ENCODE peak calls at places on chromosomes 6 and 20, in nine cellular contexts. One of them, this sample, is unnamed.

GRCh38 chr20:61114776-61115175 is 137.3 kb upstream of the CDH4 start:
- DNase-seq in tibial nerve: no peak
- DNase-seq in heart left ventricle: no peak
- DNase-seq in type B pancreatic cell: no peak
- DNase-seq in astrocyte of the spinal cord: no peak
- DNase-seq in iris pigment epithelial cell: no peak
- DNase-seq in NCI-H774: no peak
- DNase-seq in WTC11: no peak
- DNase-seq in Kasumi-1: no peak
- DNase-seq in this sample: no peak

GRCh38 chr20:2688041-2688591 is 4.5 kb upstream of the EBF4 start:
- DNase-seq in tibial nerve: no peak
- DNase-seq in heart left ventricle: peak; percentile 40
- DNase-seq in type B pancreatic cell: no peak
- DNase-seq in astrocyte of the spinal cord: peak; percentile 36
- DNase-seq in iris pigment epithelial cell: peak; percentile 45
- DNase-seq in NCI-H774: peak; percentile 38
- DNase-seq in WTC11: peak; percentile 79
- DNase-seq in Kasumi-1: peak; percentile 88
- DNase-seq in this sample: peak; percentile 40

GRCh38 chr6:155710704-155711103 is 255.1 kb upstream of the NOX3 start:
- DNase-seq in tibial nerve: no peak
- DNase-seq in heart left ventricle: no peak
- DNase-seq in type B pancreatic cell: no peak
- DNase-seq in astrocyte of the spinal cord: no peak
- DNase-seq in iris pigment epithelial cell: no peak
- DNase-seq in NCI-H774: no peak
- DNase-seq in WTC11: no peak
- DNase-seq in Kasumi-1: no peak
- DNase-seq in this sample: no peak

GRCh38 chr6:11197175-11197535 is 35.3 kb downstream of the NEDD9 start:
- DNase-seq in tibial nerve: no peak
- DNase-seq in heart left ventricle: no peak
- DNase-seq in type B pancreatic cell: no peak
- DNase-seq in astrocyte of the spinal cord: peak; percentile 92
- DNase-seq in iris pigment epithelial cell: peak; percentile 94
- DNase-seq in NCI-H774: no peak
- DNase-seq in WTC11: no peak
- DNase-seq in Kasumi-1: no peak
- DNase-seq in this sample: no peak

GRCh38 chr20:5923493-5923892 is 26.8 kb downstream of the TRMT6 start:
- DNase-seq in tibial nerve: no peak
- DNase-seq in heart left ventricle: no peak
- DNase-seq in type B pancreatic cell: no peak
- DNase-seq in astrocyte of the spinal cord: no peak
- DNase-seq in iris pigment epithelial cell: no peak
- DNase-seq in NCI-H774: no peak
- DNase-seq in WTC11: no peak
- DNase-seq in Kasumi-1: peak; percentile 43
- DNase-seq in this sample: no peak

GRCh38 chr6:52544325-52545022 is 32.4 kb downstream of the TRAM2 start:
- DNase-seq in tibial nerve: no peak
- DNase-seq in heart left ventricle: no peak
- DNase-seq in type B pancreatic cell: no peak
- DNase-seq in astrocyte of the spinal cord: no peak
- DNase-seq in iris pigment epithelial cell: no peak
- DNase-seq in NCI-H774: no peak
- DNase-seq in WTC11: no peak
- DNase-seq in Kasumi-1: no peak
- DNase-seq in this sample: no peak

GRCh38 chr6:57267586-57268293 is 45.6 kb upstream of the RAB23 start:
- DNase-seq in tibial nerve: peak; percentile 34
- DNase-seq in heart left ventricle: peak; percentile 39
- DNase-seq in type B pancreatic cell: no peak
- DNase-seq in astrocyte of the spinal cord: peak; percentile 99
- DNase-seq in iris pigment epithelial cell: peak; percentile 100
- DNase-seq in NCI-H774: no peak
- DNase-seq in WTC11: peak; percentile 49
- DNase-seq in Kasumi-1: peak; percentile 75
- DNase-seq in this sample: no peak

GRCh38 chr6:93806409-93807270 is 387.3 kb upstream of the EPHA7 start:
- DNase-seq in tibial nerve: no peak
- DNase-seq in heart left ventricle: no peak
- DNase-seq in type B pancreatic cell: no peak
- DNase-seq in astrocyte of the spinal cord: no peak
- DNase-seq in iris pigment epithelial cell: no peak
- DNase-seq in NCI-H774: no peak
- DNase-seq in WTC11: no peak
- DNase-seq in Kasumi-1: no peak
- DNase-seq in this sample: no peak

GRCh38 chr6:41667195-41667594 is 28.9 kb downstream of the MDFI start:
- DNase-seq in tibial nerve: no peak
- DNase-seq in heart left ventricle: no peak
- DNase-seq in type B pancreatic cell: no peak
- DNase-seq in astrocyte of the spinal cord: no peak
- DNase-seq in iris pigment epithelial cell: no peak
- DNase-seq in NCI-H774: no peak
- DNase-seq in WTC11: no peak
- DNase-seq in Kasumi-1: no peak
- DNase-seq in this sample: no peak

GRCh38 chr6:82365011-82365751 is 1.6 kb downstream of the TPBG start:
- DNase-seq in tibial nerve: no peak
- DNase-seq in heart left ventricle: peak; percentile 29
- DNase-seq in type B pancreatic cell: peak; percentile 75
- DNase-seq in astrocyte of the spinal cord: peak; percentile 53
- DNase-seq in iris pigment epithelial cell: peak; percentile 54
- DNase-seq in NCI-H774: peak; percentile 66
- DNase-seq in WTC11: peak; percentile 56
- DNase-seq in Kasumi-1: peak; percentile 24
- DNase-seq in this sample: no peak

GRCh38 chr6:11730645-11731044 is 48.0 kb downstream of the ADTRP start:
- DNase-seq in tibial nerve: no peak
- DNase-seq in heart left ventricle: no peak
- DNase-seq in type B pancreatic cell: no peak
- DNase-seq in astrocyte of the spinal cord: no peak
- DNase-seq in iris pigment epithelial cell: no peak
- DNase-seq in NCI-H774: no peak
- DNase-seq in WTC11: no peak
- DNase-seq in Kasumi-1: no peak
- DNase-seq in this sample: no peak

GRCh38 chr6:113619077-113619476 is 238.1 kb upstream of the MARCKS start:
- DNase-seq in tibial nerve: no peak
- DNase-seq in heart left ventricle: no peak
- DNase-seq in type B pancreatic cell: no peak
- DNase-seq in astrocyte of the spinal cord: no peak
- DNase-seq in iris pigment epithelial cell: peak; percentile 68
- DNase-seq in NCI-H774: no peak
- DNase-seq in WTC11: no peak
- DNase-seq in Kasumi-1: no peak
- DNase-seq in this sample: no peak

GRCh38 chr6:15668918-15669317 is 6.1 kb upstream of the DTNBP1 start:
- DNase-seq in tibial nerve: no peak
- DNase-seq in heart left ventricle: no peak
- DNase-seq in type B pancreatic cell: no peak
- DNase-seq in astrocyte of the spinal cord: no peak
- DNase-seq in iris pigment epithelial cell: no peak
- DNase-seq in NCI-H774: no peak
- DNase-seq in WTC11: no peak
- DNase-seq in Kasumi-1: no peak
- DNase-seq in this sample: no peak

GRCh38 chr6:105799051-105799450 is 287.1 kb upstream of the PRDM1 start:
- DNase-seq in tibial nerve: no peak
- DNase-seq in heart left ventricle: no peak
- DNase-seq in type B pancreatic cell: no peak
- DNase-seq in astrocyte of the spinal cord: no peak
- DNase-seq in iris pigment epithelial cell: no peak
- DNase-seq in NCI-H774: no peak
- DNase-seq in WTC11: no peak
- DNase-seq in Kasumi-1: peak; percentile 18
- DNase-seq in this sample: no peak

GRCh38 chr6:105484238-105485161 is 81.6 kb upstream of the PREP start:
- DNase-seq in tibial nerve: no peak
- DNase-seq in heart left ventricle: no peak
- DNase-seq in type B pancreatic cell: no peak
- DNase-seq in astrocyte of the spinal cord: peak; percentile 66
- DNase-seq in iris pigment epithelial cell: peak; percentile 44
- DNase-seq in NCI-H774: peak; percentile 90
- DNase-seq in WTC11: no peak
- DNase-seq in Kasumi-1: peak; percentile 75
- DNase-seq in this sample: no peak